ENCODE peak calls at places on chromosomes 11 and 22, in four cellular contexts. D is IMR-90, C is trophoblast cell, U is neuronal stem cell. K is an unnamed sample.
A peak's percentile ranks its signal among the peaks of the same experiment; 100 is the strongest.

GRCh38 chr22:23829845-23830372 is 8.9 kb downstream of the DERL3 start:
- DNase-seq in D (peak; percentile 92), C (no peak), U (no peak), K (no peak)

GRCh38 chr22:46693634-46694422 is 44.2 kb downstream of the CERK start:
- DNase-seq in D (no peak), U (no peak), C (no peak), K (no peak)

GRCh38 chr11:77075425-77075905 is 8.7 kb downstream of the CAPN5 start:
- DNase-seq in D (no peak), C (no peak), U (no peak), K (no peak)

GRCh38 chr22:31723699-31724098 is 26.2 kb downstream of the PRR14L start:
- DNase-seq in C (no peak), U (no peak), D (no peak), K (no peak)

GRCh38 chr22:30129636-30130035 is 49.4 kb downstream of the HORMAD2 start:
- DNase-seq in U (no peak), C (no peak), D (no peak), K (no peak)

GRCh38 chr22:46074771-46075551 is 75.4 kb upstream of the PPARA start:
- DNase-seq in D (no peak), C (no peak), U (no peak), K (no peak)

GRCh38 chr22:29715240-29715639 is 4.6 kb upstream of the CABP7 start:
- DNase-seq in D (no peak), C (no peak), U (no peak), K (no peak)

GRCh38 chr11:45741032-45741431 is 63.9 kb upstream of the SLC35C1 start:
- DNase-seq in C (peak; percentile 89), U (no peak), D (no peak), K (no peak)

GRCh38 chr11:75031771-75032549 is 43.2 kb downstream of the NEU3 start:
- DNase-seq in C (peak; percentile 88), U (peak; percentile 56), D (peak; percentile 78), K (peak; percentile 86)

GRCh38 chr11:128868851-128869671 is 2.0 kb upstream of the KCNJ1 start:
- DNase-seq in U (no peak), C (no peak), D (no peak), K (no peak)

GRCh38 chr11:16739326-16739875 is 954 bp downstream of the C11orf58 start:
- DNase-seq in U (no peak), C (peak; percentile 7), D (peak; percentile 28), K (no peak)

GRCh38 chr11:16741473-16741872 is 3.0 kb downstream of the C11orf58 start:
- DNase-seq in C (no peak), U (no peak), D (no peak), K (no peak)

GRCh38 chr11:16737860-16738197 is 618 bp upstream of the C11orf58 start:
- DNase-seq in D (peak; percentile 4), C (no peak), U (peak; percentile 15), K (no peak)

GRCh38 chr11:16738949-16739262 is 459 bp downstream of the C11orf58 start:
- DNase-seq in C (no peak), U (no peak), D (no peak), K (no peak)

GRCh38 chr11:16738198-16738948 is at the start of gene C11orf58:
- DNase-seq in U (peak; percentile 96), D (peak; percentile 96), C (peak; percentile 100), K (peak; percentile 96)
- H3K14ac ChIP-seq in U (no peak within 1 kb of the TSS), D (peak within 1 kb of the TSS; percentile 100), C (peak within 1 kb of the TSS; percentile 76), K (peak within 1 kb of the TSS; percentile 99)

DNA sequence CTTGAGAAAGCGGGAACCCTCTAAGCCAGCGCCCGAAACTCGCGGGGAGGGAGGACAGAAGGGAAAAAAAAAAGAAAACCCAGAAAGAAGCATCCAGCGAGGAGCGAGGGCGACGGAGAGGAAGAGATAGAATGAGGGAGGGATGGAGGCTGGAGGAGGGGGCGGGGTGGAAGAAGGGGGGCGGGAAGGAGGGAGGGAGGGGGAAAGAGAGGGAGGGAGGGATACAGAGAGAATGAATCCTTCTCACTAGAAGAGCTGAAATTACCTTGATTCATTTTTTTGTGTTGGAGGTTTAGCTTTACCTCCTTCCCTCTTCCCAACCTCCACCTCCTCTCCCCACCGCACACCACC is 19.3 kb upstream of the BDNF start:
- DNase-seq in U (no peak), D (no peak), C (no peak), K (no peak)
- H3K14ac ChIP-seq in U (no peak overlapping the region), D (peak overlapping the region; percentile 79), C (no peak overlapping the region), K (peak overlapping the region; percentile 51)

GRCh38 chr11:57567210-57567511 is 311 bp downstream of the UBE2L6 start:
- DNase-seq in D (peak; percentile 13), C (no peak), U (no peak), K (no peak)

GRCh38 chr11:57566035-57566504 is 1.4 kb downstream of the UBE2L6 start:
- DNase-seq in D (peak; percentile 63), C (peak; percentile 51), U (no peak), K (no peak)

GRCh38 chr11:57568330-57568766 is 876 bp upstream of the UBE2L6 start:
- DNase-seq in D (peak; percentile 67), C (no peak), U (peak; percentile 86), K (peak; percentile 83)

GRCh38 chr11:57567512-57568329 is at the start of gene UBE2L6:
- DNase-seq in C (peak; percentile 87), D (no peak), U (peak; percentile 65), K (peak; percentile 53)

GRCh38 chr11:57566564-57567209 is 785 bp downstream of the UBE2L6 start:
- DNase-seq in C (peak; percentile 46), U (no peak), D (no peak), K (no peak)
- H3K14ac ChIP-seq in C (no peak overlapping the region), U (no peak overlapping the region), D (peak overlapping the region; percentile 96), K (peak overlapping the region; percentile 26)

GRCh38 chr11:38646382-38646781 is 2048.3 kb upstream of the RAG2 start:
- DNase-seq in U (no peak), C (no peak), D (no peak), K (no peak)

DNA sequence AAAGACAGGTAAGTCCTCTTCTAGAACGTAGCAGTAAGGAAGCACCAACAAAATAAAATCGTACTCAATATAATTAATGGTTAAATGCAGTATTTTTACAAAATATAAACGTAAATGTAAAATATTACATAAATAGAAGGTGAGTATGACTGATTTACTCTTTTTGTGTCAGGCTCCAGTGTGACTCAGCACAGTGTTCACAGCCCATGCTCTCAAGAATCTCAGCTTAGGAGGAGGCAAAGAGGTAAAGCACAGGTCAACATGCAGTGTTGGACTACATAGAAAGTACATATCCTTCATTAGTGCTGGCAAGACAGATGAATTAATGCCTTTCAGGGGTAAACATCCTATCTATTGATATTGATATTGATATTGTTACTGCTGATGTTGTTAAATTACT is 2050.6 kb upstream of the RAG2 start:
- DNase-seq in D (no peak), U (no peak), C (no peak), K (no peak)
- H3K14ac ChIP-seq in D (no peak overlapping the region), U (no peak overlapping the region), C (no peak overlapping the region), K (no peak overlapping the region)

GRCh38 chr11:93783767-93784151 is 323 bp upstream of the MED17 start:
- DNase-seq in U (no peak), C (no peak), D (no peak), K (no peak)

GRCh38 chr11:93784935-93785360 is 866 bp downstream of the MED17 start:
- DNase-seq in U (no peak), C (no peak), D (no peak), K (no peak)

GRCh38 chr11:93783362-93783761 is 720 bp upstream of the MED17 start:
- DNase-seq in D (no peak), C (no peak), U (no peak), K (no peak)

DNA sequence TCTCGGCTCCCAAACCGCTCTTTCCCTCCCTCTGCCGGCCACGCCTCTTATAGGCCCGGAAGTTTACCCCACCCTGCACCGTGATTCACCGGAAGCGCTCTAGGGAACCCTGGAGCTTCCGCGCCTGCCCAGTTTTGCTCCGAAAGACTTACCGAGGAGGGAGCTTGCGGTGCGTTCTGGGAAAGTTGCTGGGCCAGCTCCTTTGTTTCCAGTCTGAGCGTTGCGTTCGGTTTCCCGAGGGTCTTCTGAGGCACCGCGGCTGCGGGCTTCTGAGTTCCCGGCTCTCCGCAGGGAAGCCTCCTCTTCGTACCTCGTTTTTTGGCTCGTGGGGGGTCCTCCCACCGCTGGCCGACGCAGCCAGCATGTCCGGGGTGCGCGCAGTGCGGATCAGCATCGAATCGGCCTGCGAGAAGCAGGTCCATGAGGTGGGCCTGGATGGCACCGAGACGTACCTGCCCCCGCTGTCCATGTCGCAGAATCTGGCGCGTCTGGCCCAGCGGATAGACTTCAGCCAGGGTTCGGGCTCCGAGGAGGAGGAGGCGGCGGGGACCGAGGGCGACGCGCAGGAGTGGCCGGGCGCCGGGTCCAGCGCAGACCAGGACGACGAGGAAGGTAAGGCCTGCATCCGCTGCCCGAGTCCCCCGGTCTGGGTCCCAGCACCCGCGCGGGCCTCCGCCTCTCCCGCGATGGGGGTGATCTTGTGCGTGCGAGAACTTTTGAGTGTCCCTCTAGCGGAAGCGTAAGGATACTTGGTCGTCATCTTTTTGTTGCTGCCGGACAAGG is at the start of gene MED17:
- DNase-seq in C (peak; percentile 96), D (peak; percentile 92), U (peak; percentile 90), K (peak; percentile 94)
- H3K14ac ChIP-seq in C (peak within 1 kb of the TSS; percentile 89), D (peak within 1 kb of the TSS; percentile 81), U (peak within 1 kb of the TSS; percentile 100), K (peak within 1 kb of the TSS; percentile 98)

K was measured in H9.